ENCODE peak calls at places on chromosomes 4 and X, in ten cellular contexts. One of them, this sample, is unnamed.
A peak's percentile ranks its signal among the peaks of the same experiment; 100 is the strongest.

GRCh38 chr4:53174824-53175223 is 191.0 kb downstream of the SCFD2 start:
- DNase-seq in OCI-LY7: no peak
- DNase-seq in retinal pigment epithelial cell: no peak
- DNase-seq in adrenal gland: no peak
- DNase-seq in lower lobe of right lung: no peak
- DNase-seq in mammary epithelial cell: no peak
- DNase-seq in progenitor cell of endocrine pancreas: no peak
- DNase-seq in glutamatergic neuron: no peak
- DNase-seq in stomach: no peak
- DNase-seq in A549: no peak
- DNase-seq in this sample: no peak

GRCh38 chr4:69708211-69708610 is 52.2 kb downstream of the SULT1B1 start:
- DNase-seq in retinal pigment epithelial cell: no peak
- DNase-seq in mammary epithelial cell: no peak
- DNase-seq in A549: no peak
- DNase-seq in lower lobe of right lung: no peak
- DNase-seq in glutamatergic neuron: no peak
- DNase-seq in progenitor cell of endocrine pancreas: no peak
- DNase-seq in adrenal gland: no peak
- DNase-seq in OCI-LY7: no peak
- DNase-seq in stomach: no peak
- DNase-seq in this sample: no peak

GRCh38 chr4:6746721-6747689 is 31.0 kb downstream of the BLOC1S4 start:
- DNase-seq in mammary epithelial cell: no peak
- DNase-seq in progenitor cell of endocrine pancreas: no peak
- DNase-seq in A549: peak; percentile 79
- DNase-seq in adrenal gland: no peak
- DNase-seq in OCI-LY7: no peak
- DNase-seq in glutamatergic neuron: no peak
- DNase-seq in lower lobe of right lung: peak; percentile 90
- DNase-seq in retinal pigment epithelial cell: peak; percentile 25
- DNase-seq in stomach: peak; percentile 90
- DNase-seq in this sample: no peak

GRCh38 chr4:166198041-166198440 is 325.0 kb downstream of the TLL1 start:
- DNase-seq in glutamatergic neuron: no peak
- DNase-seq in progenitor cell of endocrine pancreas: no peak
- DNase-seq in A549: peak; percentile 4
- DNase-seq in retinal pigment epithelial cell: no peak
- DNase-seq in OCI-LY7: no peak
- DNase-seq in stomach: no peak
- DNase-seq in adrenal gland: no peak
- DNase-seq in mammary epithelial cell: no peak
- DNase-seq in lower lobe of right lung: no peak
- DNase-seq in this sample: no peak

GRCh38 chr4:3452376-3452775 is 10.6 kb downstream of the HGFAC start:
- DNase-seq in glutamatergic neuron: peak; percentile 17
- DNase-seq in retinal pigment epithelial cell: no peak
- DNase-seq in lower lobe of right lung: no peak
- DNase-seq in stomach: no peak
- DNase-seq in OCI-LY7: no peak
- DNase-seq in adrenal gland: no peak
- DNase-seq in mammary epithelial cell: no peak
- DNase-seq in A549: peak; percentile 39
- DNase-seq in progenitor cell of endocrine pancreas: no peak
- DNase-seq in this sample: no peak

GRCh38 chr4:101020956-101021355 is 326.4 kb downstream of the PPP3CA start:
- DNase-seq in adrenal gland: peak; percentile 13
- DNase-seq in stomach: no peak
- DNase-seq in retinal pigment epithelial cell: peak; percentile 31
- DNase-seq in lower lobe of right lung: no peak
- DNase-seq in A549: peak; percentile 27
- DNase-seq in mammary epithelial cell: peak; percentile 66
- DNase-seq in glutamatergic neuron: no peak
- DNase-seq in progenitor cell of endocrine pancreas: no peak
- DNase-seq in OCI-LY7: no peak
- DNase-seq in this sample: no peak

GRCh38 chrX:150899191-150899757 is 806 bp upstream of the CD99L2 start:
- DNase-seq in OCI-LY7: peak; percentile 71
- DNase-seq in mammary epithelial cell: peak; percentile 14
- DNase-seq in progenitor cell of endocrine pancreas: no peak
- DNase-seq in A549: peak; percentile 26
- DNase-seq in lower lobe of right lung: peak; percentile 67
- DNase-seq in stomach: peak; percentile 37
- DNase-seq in glutamatergic neuron: peak; percentile 45
- DNase-seq in retinal pigment epithelial cell: no peak
- DNase-seq in adrenal gland: peak; percentile 46
- DNase-seq in this sample: peak; percentile 22

GRCh38 chr4:88533088-88533790 is 9.7 kb upstream of the PYURF start:
- DNase-seq in adrenal gland: no peak
- DNase-seq in mammary epithelial cell: peak; percentile 36
- DNase-seq in retinal pigment epithelial cell: no peak
- DNase-seq in A549: no peak
- DNase-seq in lower lobe of right lung: no peak
- DNase-seq in progenitor cell of endocrine pancreas: no peak
- DNase-seq in stomach: no peak
- DNase-seq in OCI-LY7: no peak
- DNase-seq in glutamatergic neuron: no peak
- DNase-seq in this sample: no peak

GRCh38 chr4:69713593-69713992 is 46.8 kb downstream of the SULT1B1 start:
- DNase-seq in adrenal gland: peak; percentile 23
- DNase-seq in progenitor cell of endocrine pancreas: no peak
- DNase-seq in mammary epithelial cell: peak; percentile 52
- DNase-seq in stomach: no peak
- DNase-seq in OCI-LY7: no peak
- DNase-seq in glutamatergic neuron: no peak
- DNase-seq in lower lobe of right lung: no peak
- DNase-seq in retinal pigment epithelial cell: no peak
- DNase-seq in A549: peak; percentile 2
- DNase-seq in this sample: no peak

GRCh38 chr4:130309221-130309620 is 1213.3 kb downstream of the C4orf33 start:
- DNase-seq in retinal pigment epithelial cell: no peak
- DNase-seq in A549: no peak
- DNase-seq in adrenal gland: no peak
- DNase-seq in mammary epithelial cell: no peak
- DNase-seq in OCI-LY7: no peak
- DNase-seq in glutamatergic neuron: no peak
- DNase-seq in progenitor cell of endocrine pancreas: no peak
- DNase-seq in stomach: no peak
- DNase-seq in lower lobe of right lung: no peak
- DNase-seq in this sample: no peak

GRCh38 chrX:94123062-94123461 is 449.1 kb downstream of the FAM133A start:
- DNase-seq in retinal pigment epithelial cell: no peak
- DNase-seq in glutamatergic neuron: no peak
- DNase-seq in progenitor cell of endocrine pancreas: no peak
- DNase-seq in lower lobe of right lung: no peak
- DNase-seq in mammary epithelial cell: peak; percentile 65
- DNase-seq in stomach: no peak
- DNase-seq in OCI-LY7: no peak
- DNase-seq in adrenal gland: no peak
- DNase-seq in A549: no peak
- DNase-seq in this sample: no peak

GRCh38 chr4:161419822-161420221 is 744.0 kb downstream of the FSTL5 start:
- DNase-seq in stomach: no peak
- DNase-seq in retinal pigment epithelial cell: no peak
- DNase-seq in OCI-LY7: no peak
- DNase-seq in mammary epithelial cell: no peak
- DNase-seq in glutamatergic neuron: no peak
- DNase-seq in adrenal gland: peak; percentile 4
- DNase-seq in A549: peak; percentile 13
- DNase-seq in progenitor cell of endocrine pancreas: no peak
- DNase-seq in lower lobe of right lung: no peak
- DNase-seq in this sample: peak; percentile 46

GRCh38 chr4:90841676-90842075 is 714.5 kb downstream of the CCSER1 start:
- DNase-seq in progenitor cell of endocrine pancreas: no peak
- DNase-seq in A549: no peak
- DNase-seq in mammary epithelial cell: peak; percentile 56
- DNase-seq in glutamatergic neuron: no peak
- DNase-seq in retinal pigment epithelial cell: no peak
- DNase-seq in OCI-LY7: no peak
- DNase-seq in stomach: no peak
- DNase-seq in adrenal gland: no peak
- DNase-seq in lower lobe of right lung: no peak
- DNase-seq in this sample: no peak

GRCh38 chr4:101282076-101282844 is 65.1 kb downstream of the PPP3CA start:
- DNase-seq in progenitor cell of endocrine pancreas: no peak
- DNase-seq in adrenal gland: no peak
- DNase-seq in lower lobe of right lung: no peak
- DNase-seq in stomach: peak; percentile 27
- DNase-seq in mammary epithelial cell: no peak
- DNase-seq in OCI-LY7: no peak
- DNase-seq in A549: no peak
- DNase-seq in retinal pigment epithelial cell: no peak
- DNase-seq in glutamatergic neuron: no peak
- DNase-seq in this sample: no peak

DNA sequence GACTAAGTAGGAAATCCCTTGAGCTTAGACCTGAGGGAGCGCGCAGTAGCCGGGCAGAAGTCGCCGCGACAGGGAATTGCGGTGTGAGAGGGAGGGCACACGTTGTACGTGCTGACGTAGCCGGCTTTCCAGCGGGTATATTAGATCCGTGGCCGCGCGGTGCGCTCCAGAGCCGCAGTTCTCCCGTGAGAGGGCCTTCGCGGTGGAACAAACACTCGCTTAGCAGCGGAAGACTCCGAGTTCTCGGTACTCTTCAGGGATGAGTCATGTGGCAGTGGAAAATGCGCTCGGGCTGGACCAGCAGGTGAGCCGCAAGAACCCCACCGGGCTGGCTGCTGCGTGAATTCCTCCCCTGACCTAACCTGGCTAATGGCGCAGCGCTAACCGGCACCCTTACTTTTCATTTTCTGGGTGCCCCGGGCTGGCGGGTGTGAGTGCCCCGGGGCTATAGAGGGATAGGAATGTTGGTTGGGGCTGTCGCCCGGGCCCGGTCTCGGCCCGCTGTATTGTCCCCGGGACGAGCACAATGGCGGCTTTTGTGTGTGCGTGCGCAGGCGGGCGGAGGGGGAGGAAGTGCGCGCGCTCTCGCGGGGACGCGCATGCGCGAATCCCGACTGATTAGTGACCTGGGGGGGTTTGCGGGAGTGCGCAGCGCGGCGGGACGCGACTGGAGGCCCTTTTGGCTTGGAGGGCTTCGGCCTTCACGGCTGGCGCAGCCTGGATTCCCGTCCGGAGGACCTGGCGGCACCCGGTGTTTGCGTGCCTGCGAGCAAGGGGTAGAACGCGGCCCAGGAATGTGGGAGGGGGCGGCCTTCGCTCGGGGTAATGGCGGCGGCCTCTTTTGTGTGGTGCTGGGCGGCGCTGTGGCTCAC is at the start of gene DDX3X:
- DNase-seq in retinal pigment epithelial cell: peak; percentile 64
- DNase-seq in lower lobe of right lung: peak; percentile 88
- DNase-seq in adrenal gland: peak; percentile 84
- DNase-seq in stomach: peak; percentile 92
- DNase-seq in progenitor cell of endocrine pancreas: peak; percentile 59
- DNase-seq in OCI-LY7: peak; percentile 79
- DNase-seq in mammary epithelial cell: peak; percentile 91
- DNase-seq in A549: peak; percentile 91
- DNase-seq in glutamatergic neuron: peak; percentile 77
- DNase-seq in this sample: peak; percentile 69
- TF ChIP-seq CTCF in retinal pigment epithelial cell: peak; percentile 30
- TF ChIP-seq CTCF in lower lobe of right lung: peak; percentile 18
- TF ChIP-seq CTCF in adrenal gland: no peak
- TF ChIP-seq CTCF in stomach: peak; percentile 21
- TF ChIP-seq CTCF in progenitor cell of endocrine pancreas: no peak
- TF ChIP-seq CTCF in OCI-LY7: no peak
- TF ChIP-seq CTCF in mammary epithelial cell: no peak
- TF ChIP-seq CTCF in A549: no peak
- TF ChIP-seq CTCF in glutamatergic neuron: no peak
- TF ChIP-seq CTCF in this sample: no peak

DNA sequence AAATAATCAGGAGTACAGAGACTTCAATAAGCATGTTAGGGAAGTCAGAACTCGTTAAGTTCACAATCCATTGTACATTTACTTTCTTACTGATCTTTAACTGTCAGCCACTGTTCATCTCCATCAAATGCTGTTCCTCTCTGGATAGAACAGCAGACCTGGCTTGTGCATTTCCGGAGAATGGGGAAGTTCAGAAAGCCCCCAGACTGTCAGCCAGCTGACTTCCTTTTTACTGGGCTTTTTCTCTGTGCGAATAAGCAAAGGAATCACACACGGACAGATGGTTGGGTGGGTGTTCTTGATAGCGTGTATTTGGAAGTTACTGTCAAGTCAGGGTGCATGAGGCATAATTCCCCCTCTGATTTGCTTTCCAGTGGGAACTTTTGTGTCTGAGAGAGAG is 56.8 kb downstream of the TSPAN7 start:
- DNase-seq in mammary epithelial cell: no peak
- DNase-seq in adrenal gland: no peak
- DNase-seq in stomach: no peak
- DNase-seq in A549: no peak
- DNase-seq in glutamatergic neuron: no peak
- DNase-seq in OCI-LY7: no peak
- DNase-seq in progenitor cell of endocrine pancreas: no peak
- DNase-seq in lower lobe of right lung: no peak
- DNase-seq in retinal pigment epithelial cell: no peak
- DNase-seq in this sample: no peak
- TF ChIP-seq CTCF in mammary epithelial cell: no peak
- TF ChIP-seq CTCF in adrenal gland: no peak
- TF ChIP-seq CTCF in stomach: no peak
- TF ChIP-seq CTCF in A549: no peak
- TF ChIP-seq CTCF in glutamatergic neuron: no peak
- TF ChIP-seq CTCF in OCI-LY7: no peak
- TF ChIP-seq CTCF in progenitor cell of endocrine pancreas: no peak
- TF ChIP-seq CTCF in lower lobe of right lung: no peak
- TF ChIP-seq CTCF in retinal pigment epithelial cell: no peak
- TF ChIP-seq CTCF in this sample: no peak

DNA sequence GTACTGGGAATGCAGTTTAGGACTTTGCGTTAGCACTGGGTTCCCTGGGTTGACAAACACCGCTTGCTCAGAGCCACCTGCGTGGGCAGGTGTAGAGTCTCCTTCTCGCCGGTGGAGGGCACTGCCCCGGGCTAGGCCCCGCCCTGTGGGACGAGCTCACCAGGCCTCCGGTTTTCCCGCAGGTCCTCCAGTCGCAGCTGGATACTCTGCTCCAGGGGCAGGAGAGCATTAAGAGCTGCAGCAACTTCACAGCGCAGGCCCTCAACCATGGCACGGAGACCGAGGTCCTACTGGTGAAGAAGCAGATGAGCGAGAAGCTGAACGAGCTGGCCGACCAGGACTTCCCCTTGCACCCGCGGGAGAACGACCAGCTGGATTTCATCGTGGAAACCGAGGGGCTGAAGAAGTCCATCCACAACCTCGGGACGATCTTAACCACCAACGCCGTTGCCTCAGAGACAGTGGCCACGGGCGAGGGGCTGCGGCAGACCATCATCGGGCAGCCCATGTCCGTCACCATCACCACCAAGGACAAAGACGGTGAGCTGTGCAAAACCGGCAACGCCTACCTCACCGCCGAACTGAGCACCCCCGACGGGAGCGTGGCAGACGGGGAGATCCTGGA is 49.2 kb upstream of the MND1 start:
- DNase-seq in progenitor cell of endocrine pancreas: no peak
- DNase-seq in OCI-LY7: no peak
- DNase-seq in adrenal gland: no peak
- DNase-seq in stomach: no peak
- DNase-seq in A549: no peak
- DNase-seq in glutamatergic neuron: no peak
- DNase-seq in retinal pigment epithelial cell: no peak
- DNase-seq in mammary epithelial cell: peak; percentile 58
- DNase-seq in lower lobe of right lung: no peak
- DNase-seq in this sample: no peak
- TF ChIP-seq CTCF in progenitor cell of endocrine pancreas: no peak
- TF ChIP-seq CTCF in OCI-LY7: no peak
- TF ChIP-seq CTCF in adrenal gland: no peak
- TF ChIP-seq CTCF in stomach: no peak
- TF ChIP-seq CTCF in A549: no peak
- TF ChIP-seq CTCF in glutamatergic neuron: no peak
- TF ChIP-seq CTCF in retinal pigment epithelial cell: no peak
- TF ChIP-seq CTCF in mammary epithelial cell: peak; percentile 30
- TF ChIP-seq CTCF in lower lobe of right lung: no peak
- TF ChIP-seq CTCF in this sample: no peak

GRCh38 chrX:65741823-65742222 is 74.4 kb downstream of the MSN start:
- DNase-seq in A549: no peak
- DNase-seq in stomach: no peak
- DNase-seq in OCI-LY7: no peak
- DNase-seq in progenitor cell of endocrine pancreas: no peak
- DNase-seq in lower lobe of right lung: no peak
- DNase-seq in retinal pigment epithelial cell: no peak
- DNase-seq in glutamatergic neuron: no peak
- DNase-seq in mammary epithelial cell: no peak
- DNase-seq in adrenal gland: no peak
- DNase-seq in this sample: no peak
- TF ChIP-seq CTCF in A549: no peak
- TF ChIP-seq CTCF in stomach: no peak
- TF ChIP-seq CTCF in OCI-LY7: no peak
- TF ChIP-seq CTCF in progenitor cell of endocrine pancreas: no peak
- TF ChIP-seq CTCF in lower lobe of right lung: no peak
- TF ChIP-seq CTCF in retinal pigment epithelial cell: no peak
- TF ChIP-seq CTCF in glutamatergic neuron: no peak
- TF ChIP-seq CTCF in mammary epithelial cell: no peak
- TF ChIP-seq CTCF in adrenal gland: no peak
- TF ChIP-seq CTCF in this sample: no peak